ENCODE peak calls at places on chromosomes 16 and 17, in eight cellular contexts. J is stimulated activated CD4-positive, alpha-beta T cell treated with anti-CD3 and anti-CD28 coated beads, Interleukin-1b, Interleukin-23, amount 100 ng/mL, for 24 hours; N is sciatic nerve; H is cardiac fibroblast; C is myocyte; D is AG09319; I is Karpas-422; S is T-helper 1 cell. P is an unnamed sample.

GRCh38 chr16:84518804-84519341 is 14.4 kb upstream of the MEAK7 start:
- DNase-seq in J (no peak), N (no peak), H (no peak), C (no peak), D (no peak), I (no peak), S (no peak), P (peak)

GRCh38 chr17:10295728-10296343 is 77.0 kb downstream of the MYH13 start:
- DNase-seq in J (no peak), N (peak), H (peak), C (peak), D (peak), I (peak), S (no peak), P (peak)

GRCh38 chr17:7589204-7589868 is 558 bp downstream of the SOX15 start:
- DNase-seq in J (no peak), N (peak), H (peak), C (peak), D (peak), I (no peak), S (peak), P (peak)

GRCh38 chr17:8147141-8147804 is 4.9 kb downstream of the PER1 start:
- DNase-seq in J (no peak), N (peak), H (no peak), C (no peak), D (no peak), I (no peak), S (no peak), P (no peak)

GRCh38 chr17:57834146-57834741 is 15.6 kb downstream of the MRPS23 start:
- DNase-seq in J (no peak), N (no peak), H (peak), C (peak), D (no peak), I (no peak), S (no peak), P (no peak)

GRCh38 chr16:11356573-11357331 is 11.5 kb downstream of the RMI2 start:
- DNase-seq in J (peak), N (peak), H (peak), C (peak), D (no peak), I (peak), S (no peak), P (peak)

GRCh38 chr16:25689137-25689836 is 2.5 kb upstream of the HS3ST4 start:
- DNase-seq in J (no peak), N (no peak), H (no peak), C (no peak), D (no peak), I (no peak), S (no peak), P (no peak)

GRCh38 chr17:64599187-64599676 is 62.9 kb downstream of the SMURF2 start:
- DNase-seq in J (peak), N (no peak), H (no peak), C (no peak), D (no peak), I (no peak), S (peak), P (peak)

GRCh38 chr16:31179747-31180458 is at the start of gene FUS:
- DNase-seq in J (peak), N (peak), H (peak), C (peak), D (peak), I (peak), S (peak), P (peak)

GRCh38 chr17:77466596-77467223 is 325.9 kb downstream of the SEC14L1 start:
- DNase-seq in J (no peak), N (peak), H (no peak), C (no peak), D (no peak), I (no peak), S (no peak), P (no peak)

GRCh38 chr17:48725294-48726064 is 2.5 kb downstream of the PRAC2 start:
- DNase-seq in J (no peak), N (no peak), H (no peak), C (no peak), D (no peak), I (no peak), S (no peak), P (no peak)

GRCh38 chr17:57375040-57375769 is 118.9 kb downstream of the MSI2 start:
- DNase-seq in J (no peak), N (no peak), H (peak), C (no peak), D (no peak), I (no peak), S (no peak), P (no peak)

GRCh38 chr16:89723279-89724250 is 2.2 kb downstream of the ZNF276 start:
- DNase-seq in J (no peak), N (peak), H (peak), C (no peak), D (no peak), I (no peak), S (peak), P (peak)

GRCh38 chr17:3958200-3958599 is 6.0 kb downstream of the ATP2A3 start:
- DNase-seq in J (no peak), N (no peak), H (no peak), C (no peak), D (no peak), I (no peak), S (no peak), P (no peak)

GRCh38 chr16:23952128-23953041 is 116.6 kb downstream of the PRKCB start:
- DNase-seq in J (peak), N (no peak), H (no peak), C (no peak), D (no peak), I (no peak), S (no peak), P (no peak)

GRCh38 chr17:29393451-29393850 is 3.3 kb downstream of the TAOK1 start:
- DNase-seq in J (no peak), N (no peak), H (peak), C (no peak), D (no peak), I (no peak), S (no peak), P (no peak)

GRCh38 chr17:19306160-19307111 is 56.1 kb downstream of the B9D1 start:
- DNase-seq in J (peak), N (no peak), H (no peak), C (no peak), D (no peak), I (peak), S (no peak), P (peak)

GRCh38 chr17:66689192-66689591 is 145.7 kb upstream of the CACNG5 start:
- DNase-seq in J (no peak), N (no peak), H (no peak), C (no peak), D (no peak), I (peak), S (no peak), P (no peak)

GRCh38 chr16:58037365-58038057 is 12.0 kb downstream of the MMP15 start:
- DNase-seq in J (no peak), N (no peak), H (no peak), C (no peak), D (no peak), I (no peak), S (no peak), P (no peak)

GRCh38 chr16:81429045-81429521 is 15.5 kb upstream of the CMIP start:
- DNase-seq in J (no peak), N (no peak), H (peak), C (peak), D (no peak), I (peak), S (no peak), P (no peak)

GRCh38 chr16:75648265-75649076 is 898 bp downstream of the TERF2IP start:
- DNase-seq in J (peak), N (peak), H (peak), C (peak), D (no peak), I (peak), S (peak), P (peak)

GRCh38 chr16:84532299-84532724 is 27.9 kb upstream of the MEAK7 start:
- DNase-seq in J (no peak), N (peak), H (peak), C (peak), D (peak), I (no peak), S (no peak), P (no peak)

GRCh38 chr17:32881054-32881453 is 4.1 kb upstream of the MYO1D start:
- DNase-seq in J (no peak), N (no peak), H (no peak), C (peak), D (no peak), I (no peak), S (no peak), P (no peak)

GRCh38 chr17:30520436-30520835 is 43.2 kb downstream of the GOSR1 start:
- DNase-seq in J (no peak), N (no peak), H (peak), C (peak), D (peak), I (no peak), S (no peak), P (no peak)

GRCh38 chr16:11100239-11100750 is 155.7 kb downstream of the SOCS1 start:
- DNase-seq in J (no peak), N (peak), H (peak), C (peak), D (peak), I (no peak), S (no peak), P (peak)

GRCh38 chr17:78675836-78676235 is 98.6 kb upstream of the DNAH17 start:
- DNase-seq in J (no peak), N (no peak), H (no peak), C (peak), D (no peak), I (no peak), S (no peak), P (no peak)

GRCh38 chr16:58417600-58417999 is 25.3 kb downstream of the GINS3 start:
- DNase-seq in J (no peak), N (no peak), H (peak), C (no peak), D (no peak), I (peak), S (no peak), P (no peak)

GRCh38 chr17:44077595-44077909 is 7.0 kb downstream of the G6PC3 start:
- DNase-seq in J (no peak), N (no peak), H (no peak), C (no peak), D (no peak), I (no peak), S (no peak), P (no peak)

GRCh38 chr16:87713469-87714229 is 52.1 kb downstream of the KLHDC4 start:
- DNase-seq in J (peak), N (no peak), H (no peak), C (no peak), D (no peak), I (no peak), S (no peak), P (peak)

GRCh38 chr17:69499301-69499700 is 84.8 kb downstream of the MAP2K6 start:
- DNase-seq in J (no peak), N (no peak), H (no peak), C (no peak), D (no peak), I (no peak), S (no peak), P (no peak)

GRCh38 chr16:88303405-88303804 is 79.4 kb upstream of the ZNF469 start:
- DNase-seq in J (no peak), N (no peak), H (no peak), C (no peak), D (no peak), I (no peak), S (no peak), P (no peak)

GRCh38 chr16:22203091-22203490 is 3.0 kb upstream of the EEF2K start:
- DNase-seq in J (no peak), N (no peak), H (no peak), C (no peak), D (no peak), I (no peak), S (no peak), P (no peak)

GRCh38 chr17:78378225-78379133 is at the start of gene PGS1:
- DNase-seq in J (peak), N (peak), H (peak), C (peak), D (no peak), I (peak), S (peak), P (peak)

GRCh38 chr17:42554250-42555121 is 1.8 kb downstream of the HSD17B1 start:
- DNase-seq in J (peak), N (peak), H (peak), C (peak), D (no peak), I (peak), S (peak), P (peak)

GRCh38 chr17:44759096-44759915 is 518 bp downstream of the ADAM11 start:
- DNase-seq in J (no peak), N (no peak), H (no peak), C (no peak), D (no peak), I (no peak), S (no peak), P (no peak)

GRCh38 chr17:7881655-7882054 is 6.9 kb upstream of the CHD3 start:
- DNase-seq in J (no peak), N (no peak), H (peak), C (peak), D (no peak), I (no peak), S (no peak), P (no peak)

GRCh38 chr17:60534613-60535157 is 8.6 kb upstream of the APPBP2 start:
- DNase-seq in J (no peak), N (no peak), H (no peak), C (no peak), D (no peak), I (no peak), S (no peak), P (no peak)

P was measured in activated T-helper 2 cell treated with anti-CD3 and anti-CD28 coated beads, Interferon-gamma antibody, Interleukin-2, Interleukin-4, amounts not matched to agents 10 μg/mL and 5 μg/mL and 100 μg/mL, durations not matched to agents 14 hours and 24 hours and 36 hours.